ENCODE peak calls at places on chromosomes 5 and 9, in seven cellular contexts. W is H9; U is heart right ventricle; M is CD8-positive, alpha-beta T cell; H is ascending aorta; C is heart left ventricle; D is cardiac muscle cell. F is an unnamed sample.

GRCh38 chr9:134942421-134943119 is 24.9 kb upstream of the FCN1 start:
- DNase-seq in W (no peak), U (no peak), M (no peak), H (no peak), C (no peak), D (no peak), F (no peak)

GRCh38 chr5:20972419-20972925 is 984.5 kb upstream of the CDH18 start:
- DNase-seq in W (peak), U (peak), M (no peak), H (no peak), C (peak), D (peak), F (no peak)

GRCh38 chr5:149062371-149063016 is 368 bp downstream of the SH3TC2 start:
- DNase-seq in W (no peak), U (no peak), M (no peak), H (no peak), C (peak), D (peak), F (no peak)

GRCh38 chr5:173913686-173914321 is 25.7 kb downstream of the CPEB4 start:
- DNase-seq in W (no peak), U (no peak), M (no peak), H (no peak), C (no peak), D (no peak), F (no peak)

GRCh38 chr5:4640793-4641192 is 499.3 kb upstream of the ADAMTS16 start:
- DNase-seq in W (peak), U (no peak), M (no peak), H (no peak), C (no peak), D (no peak), F (no peak)

GRCh38 chr5:91283899-91284298 is 99.2 kb downstream of the ARRDC3 start:
- DNase-seq in W (no peak), U (no peak), M (no peak), H (no peak), C (no peak), D (peak), F (no peak)

GRCh38 chr5:10541247-10541646 is 22.6 kb upstream of the ANKRD33B start:
- DNase-seq in W (no peak), U (no peak), M (no peak), H (no peak), C (no peak), D (no peak), F (no peak)

GRCh38 chr5:56172225-56172624 is 60.9 kb downstream of the ANKRD55 start:
- DNase-seq in W (no peak), U (no peak), M (no peak), H (no peak), C (no peak), D (peak), F (no peak)

GRCh38 chr5:158979749-158980521 is 119.8 kb downstream of the EBF1 start:
- DNase-seq in W (no peak), U (peak), M (no peak), H (no peak), C (peak), D (peak), F (no peak)

GRCh38 chr9:132768932-132769894 is 98.9 kb downstream of the GTF3C4 start:
- DNase-seq in W (peak), U (peak), M (peak), H (peak), C (peak), D (peak), F (no peak)

GRCh38 chr5:118968925-118969375 is 19.4 kb downstream of the DTWD2 start:
- DNase-seq in W (no peak), U (no peak), M (no peak), H (no peak), C (peak), D (peak), F (no peak)

GRCh38 chr9:121819511-121820231 is 168.2 kb downstream of the DAB2IP start:
- DNase-seq in W (peak), U (no peak), M (no peak), H (no peak), C (no peak), D (peak), F (peak)

GRCh38 chr5:73311291-73312110 is 137.1 kb downstream of the FOXD1 start:
- DNase-seq in W (peak), U (peak), M (no peak), H (peak), C (no peak), D (peak), F (no peak)

GRCh38 chr9:120369608-120370220 is 210.3 kb downstream of the CDK5RAP2 start:
- DNase-seq in W (no peak), U (no peak), M (no peak), H (no peak), C (no peak), D (peak), F (no peak)

GRCh38 chr5:62369039-62369438 is 34.7 kb downstream of the DIMT1 start:
- DNase-seq in W (no peak), U (no peak), M (no peak), H (no peak), C (no peak), D (no peak), F (no peak)

GRCh38 chr9:14119694-14120514 is 194.0 kb downstream of the NFIB start:
- DNase-seq in W (no peak), U (no peak), M (no peak), H (no peak), C (no peak), D (peak), F (no peak)

GRCh38 chr5:53480474-53481353 is at the start of gene FST:
- DNase-seq in W (peak), U (peak), M (no peak), H (no peak), C (peak), D (peak), F (no peak)

GRCh38 chr9:36191290-36191645 is 547 bp downstream of the CLTA start:
- DNase-seq in W (no peak), U (peak), M (no peak), H (no peak), C (peak), D (peak), F (no peak)

GRCh38 chr5:44943637-44944036 is 134.9 kb downstream of the MRPS30 start:
- DNase-seq in W (no peak), U (no peak), M (no peak), H (no peak), C (no peak), D (no peak), F (no peak)

GRCh38 chr5:152113401-152113800 is 188.8 kb upstream of the GLRA1 start:
- DNase-seq in W (no peak), U (no peak), M (no peak), H (no peak), C (no peak), D (no peak), F (no peak)

GRCh38 chr9:134536101-134536900 is 105.3 kb upstream of the COL5A1 start:
- DNase-seq in W (no peak), U (no peak), M (no peak), H (no peak), C (no peak), D (peak), F (no peak)

GRCh38 chr9:92564982-92565381 is 29.2 kb upstream of the ECM2 start:
- DNase-seq in W (no peak), U (no peak), M (no peak), H (no peak), C (no peak), D (no peak), F (no peak)

DNA sequence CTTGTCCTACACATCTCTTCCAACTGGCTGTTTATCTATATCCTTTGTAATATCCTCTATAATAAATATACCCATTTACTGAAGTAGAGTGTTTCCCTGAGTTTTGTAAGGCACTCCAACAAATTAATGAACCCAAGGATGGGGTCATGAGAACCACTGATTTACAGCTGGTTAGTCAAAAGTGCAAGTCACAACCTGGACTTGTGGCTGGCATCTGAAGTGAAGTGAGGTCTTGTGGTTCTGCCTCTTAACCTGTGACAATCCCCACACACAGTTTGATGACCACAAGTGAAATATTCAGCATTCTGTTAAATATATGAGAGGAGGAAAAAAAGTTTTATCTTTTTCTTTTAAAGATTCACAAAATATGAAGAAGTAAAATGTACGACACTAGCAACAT is 126.1 kb downstream of the NR2F1-AS1 start:
- DNase-seq in W (no peak), U (no peak), M (no peak), H (no peak), C (no peak), D (no peak), F (no peak)
- H3K27ac ChIP-seq in W (no peak), U (no peak), M (no peak), H (no peak), C (no peak), D (no peak), F (no peak)

DNA sequence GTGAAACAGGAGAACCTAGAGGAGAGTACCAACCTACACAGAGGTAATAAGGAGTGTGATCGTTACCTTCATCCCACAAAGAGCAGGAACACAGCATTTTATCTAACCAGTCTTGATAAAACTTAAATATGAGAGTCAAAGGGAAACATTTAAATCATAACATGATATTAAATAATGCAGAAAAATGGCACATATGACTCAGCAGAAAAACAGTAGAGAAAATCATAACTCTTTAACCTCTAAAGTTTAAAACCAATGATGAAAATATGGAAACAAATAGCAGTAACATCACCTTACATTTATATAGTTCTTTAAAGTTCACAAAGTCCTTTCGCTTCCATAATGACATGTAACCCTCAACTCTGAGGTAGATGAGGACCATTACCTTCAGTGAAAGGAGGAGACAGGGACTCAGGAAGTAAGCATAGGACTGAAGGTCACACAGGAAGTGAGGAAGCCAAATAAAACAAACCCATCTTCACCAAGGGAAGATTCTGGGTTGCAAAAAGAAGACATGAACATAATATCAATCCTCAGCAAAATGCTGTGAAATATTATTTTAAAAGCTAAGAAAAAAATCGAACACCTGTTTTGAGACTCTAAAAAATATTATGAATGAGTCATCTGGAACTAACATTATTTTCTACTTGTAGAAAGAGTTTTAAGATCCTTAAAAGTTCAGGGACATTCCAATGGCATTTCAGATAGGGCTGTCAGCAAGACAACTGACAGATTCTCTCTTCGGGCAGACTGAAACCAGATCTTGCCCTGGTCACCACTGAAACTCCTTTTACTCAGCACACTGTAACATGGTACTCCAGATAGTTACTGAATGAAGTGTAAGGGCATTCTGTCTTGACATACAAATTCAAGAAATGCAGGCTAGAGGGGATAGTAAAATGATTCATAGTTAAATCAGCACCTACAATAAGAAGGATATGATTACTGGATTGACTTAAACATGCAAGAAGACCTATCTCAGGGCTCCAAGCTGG is 148.5 kb downstream of the EPB41L4A start:
- DNase-seq in W (no peak), U (no peak), M (no peak), H (no peak), C (no peak), D (peak), F (no peak)
- H3K27ac ChIP-seq in W (no peak), U (no peak), M (no peak), H (no peak), C (no peak), D (peak), F (no peak)

DNA sequence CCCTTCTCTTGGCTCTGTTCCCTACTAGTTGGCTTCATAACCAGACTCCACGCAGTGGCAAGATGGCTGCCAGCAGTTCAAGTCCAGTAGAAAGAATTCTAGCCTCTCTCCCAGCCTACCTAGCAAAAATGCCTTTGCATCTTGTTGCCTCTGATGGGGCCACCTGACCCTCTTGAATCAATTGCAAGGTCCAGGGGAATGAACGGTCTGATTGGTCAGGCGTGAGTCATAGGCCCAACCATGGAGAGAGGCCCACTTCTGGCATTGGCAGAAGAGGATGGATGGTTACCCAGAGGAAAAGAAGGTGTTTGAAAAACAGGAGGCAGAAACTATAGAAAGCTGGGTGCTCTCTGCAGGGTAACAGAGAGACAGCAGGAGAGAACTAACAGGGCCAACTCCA is 622.6 kb downstream of the CCDC171 start:
- DNase-seq in W (no peak), U (no peak), M (no peak), H (no peak), C (no peak), D (no peak), F (peak)
- H3K27ac ChIP-seq in W (no peak), U (no peak), M (no peak), H (no peak), C (no peak), D (no peak), F (no peak)

GRCh38 chr9:110115868-110116542 is 92.0 kb downstream of the C9orf152 start:
- DNase-seq in W (no peak), U (no peak), M (no peak), H (no peak), C (no peak), D (peak), F (no peak)

GRCh38 chr9:110115341-110115820 is 92.6 kb downstream of the C9orf152 start:
- DNase-seq in W (no peak), U (peak), M (no peak), H (no peak), C (peak), D (peak), F (no peak)

GRCh38 chr9:110114086-110114887 is 93.7 kb downstream of the C9orf152 start:
- DNase-seq in W (no peak), U (no peak), M (no peak), H (no peak), C (no peak), D (no peak), F (no peak)

GRCh38 chr9:110116543-110116885 is 91.4 kb downstream of the C9orf152 start:
- DNase-seq in W (no peak), U (no peak), M (no peak), H (no peak), C (no peak), D (peak), F (no peak)

GRCh38 chr9:110114888-110115259 is 93.1 kb downstream of the C9orf152 start:
- DNase-seq in W (no peak), U (no peak), M (no peak), H (no peak), C (peak), D (peak), F (no peak)
- H3K27ac ChIP-seq in W (peak), U (peak), M (no peak), H (peak), C (peak), D (peak), F (no peak)

GRCh38 chr5:98458004-98458403 is 315.5 kb upstream of the RGMB start:
- DNase-seq in W (no peak), U (no peak), M (no peak), H (no peak), C (no peak), D (peak), F (no peak)
- H3K27ac ChIP-seq in W (no peak), U (no peak), M (no peak), H (no peak), C (no peak), D (no peak), F (no peak)

GRCh38 chr5:151027961-151028479 is 7.6 kb downstream of the GPX3 start:
- DNase-seq in W (no peak), U (no peak), M (no peak), H (no peak), C (no peak), D (no peak), F (no peak)

GRCh38 chr5:151024440-151024839 is 4.0 kb downstream of the GPX3 start:
- DNase-seq in W (no peak), U (no peak), M (no peak), H (no peak), C (no peak), D (no peak), F (no peak)

GRCh38 chr5:151024894-151025606 is 4.7 kb downstream of the GPX3 start:
- DNase-seq in W (no peak), U (no peak), M (no peak), H (no peak), C (no peak), D (no peak), F (no peak)

GRCh38 chr5:151026674-151027073 is 6.3 kb downstream of the GPX3 start:
- DNase-seq in W (no peak), U (peak), M (no peak), H (no peak), C (peak), D (peak), F (no peak)

GRCh38 chr5:151026088-151026487 is 5.7 kb downstream of the GPX3 start:
- DNase-seq in W (no peak), U (no peak), M (no peak), H (no peak), C (no peak), D (no peak), F (no peak)
- H3K27ac ChIP-seq in W (no peak), U (peak), M (no peak), H (peak), C (peak), D (no peak), F (peak)

GRCh38 chr9:88952086-88952615 is 39.1 kb upstream of the S1PR3 start:
- DNase-seq in W (no peak), U (no peak), M (no peak), H (no peak), C (no peak), D (no peak), F (no peak)
- H3K27ac ChIP-seq in W (no peak), U (no peak), M (no peak), H (no peak), C (no peak), D (no peak), F (peak)

GRCh38 chr9:130173462-130173876 is 1.3 kb downstream of the NCS1 start:
- DNase-seq in W (no peak), U (no peak), M (no peak), H (no peak), C (no peak), D (peak), F (no peak)

GRCh38 chr9:130171226-130172148 is 717 bp upstream of the NCS1 start:
- DNase-seq in W (peak), U (no peak), M (no peak), H (no peak), C (no peak), D (no peak), F (no peak)

GRCh38 chr9:130174025-130174424 is 1.8 kb downstream of the NCS1 start:
- DNase-seq in W (no peak), U (no peak), M (no peak), H (no peak), C (no peak), D (no peak), F (no peak)

GRCh38 chr9:130172858-130173461 is 756 bp downstream of the NCS1 start:
- DNase-seq in W (no peak), U (no peak), M (no peak), H (no peak), C (no peak), D (peak), F (no peak)

GRCh38 chr9:130172161-130172857 is at the start of gene NCS1:
- DNase-seq in W (peak), U (peak), M (no peak), H (no peak), C (peak), D (peak), F (no peak)
- H3K27ac ChIP-seq in W (no peak), U (no peak), M (no peak), H (peak), C (no peak), D (no peak), F (peak)